ENCODE peak calls at places on chromosomes 5 and 9, in five cellular contexts. S, R, T, P and L are unnamed samples.

GRCh38 chr5:82421119-82421518 is 143.0 kb upstream of the RPS23 start:
- DNase-seq in S (no peak), T (peak), P (no peak), R (peak), L (no peak)

GRCh38 chr5:175124821-175125220 is 319.2 kb downstream of the DRD1 start:
- DNase-seq in R (no peak), P (no peak), T (no peak), S (no peak), L (no peak)

GRCh38 chr9:137241490-137242328 is 622 bp downstream of the TUBB4B start:
- DNase-seq in R (peak), S (no peak), T (peak), P (no peak), L (no peak)

GRCh38 chr9:93116049-93116961 is 17.7 kb downstream of the NINJ1 start:
- DNase-seq in T (peak), P (no peak), R (peak), S (no peak), L (no peak)

GRCh38 chr5:10301266-10301665 is 6.4 kb downstream of the CMBL start:
- DNase-seq in R (no peak), P (no peak), T (no peak), S (no peak), L (no peak)

GRCh38 chr9:126454795-126455194 is 128.2 kb downstream of the MVB12B start:
- DNase-seq in S (no peak), T (no peak), R (no peak), P (no peak), L (no peak)

GRCh38 chr9:104743377-104743985 is 4.0 kb upstream of the NIPSNAP3A start:
- DNase-seq in T (peak), R (peak), S (no peak), P (peak), L (peak)

GRCh38 chr9:35661756-35662350 is 3.1 kb downstream of the ARHGEF39 start:
- DNase-seq in P (no peak), R (no peak), T (no peak), S (no peak), L (no peak)

GRCh38 chr9:98484218-98484617 is 224.5 kb downstream of the GABBR2 start:
- DNase-seq in T (no peak), S (no peak), P (no peak), R (no peak), L (no peak)

GRCh38 chr5:115418788-115419187 is 122.3 kb upstream of the CCDC112 start:
- DNase-seq in R (no peak), T (no peak), P (no peak), S (no peak), L (no peak)

GRCh38 chr9:101849102-101849707 is 110.8 kb upstream of the GRIN3A start:
- DNase-seq in T (no peak), R (no peak), P (no peak), S (no peak), L (no peak)

GRCh38 chr9:20255052-20255451 is 367.2 kb downstream of the MLLT3 start:
- DNase-seq in T (no peak), S (no peak), P (no peak), R (no peak), L (no peak)

GRCh38 chr5:142911775-142912174 is 141.6 kb downstream of the ARHGAP26 start:
- DNase-seq in S (no peak), P (no peak), R (no peak), T (no peak), L (no peak)

GRCh38 chr9:134333874-134334581 is 7.8 kb downstream of the RXRA start:
- DNase-seq in R (no peak), P (no peak), S (no peak), T (no peak), L (no peak)

GRCh38 chr9:112881366-112881765 is 9.3 kb downstream of the SLC46A2 start:
- DNase-seq in T (peak), P (no peak), S (no peak), R (peak), L (no peak)

GRCh38 chr5:173917788-173918786 is 29.9 kb downstream of the CPEB4 start:
- DNase-seq in T (peak), S (peak), P (peak), R (peak), L (peak)

GRCh38 chr9:133129001-133129799 is 8.2 kb upstream of the RALGDS start:
- DNase-seq in R (no peak), P (no peak), T (no peak), S (no peak), L (no peak)

GRCh38 chr9:133125706-133126696 is 5.0 kb upstream of the RALGDS start:
- DNase-seq in P (no peak), S (no peak), T (no peak), R (peak), L (no peak)

GRCh38 chr9:133128152-133128551 is 7.1 kb upstream of the RALGDS start:
- DNase-seq in S (no peak), P (no peak), T (no peak), R (no peak), L (no peak)

GRCh38 chr9:133126697-133127339 is 5.8 kb upstream of the RALGDS start:
- DNase-seq in P (no peak), S (no peak), T (no peak), R (no peak), L (no peak)

DNA sequence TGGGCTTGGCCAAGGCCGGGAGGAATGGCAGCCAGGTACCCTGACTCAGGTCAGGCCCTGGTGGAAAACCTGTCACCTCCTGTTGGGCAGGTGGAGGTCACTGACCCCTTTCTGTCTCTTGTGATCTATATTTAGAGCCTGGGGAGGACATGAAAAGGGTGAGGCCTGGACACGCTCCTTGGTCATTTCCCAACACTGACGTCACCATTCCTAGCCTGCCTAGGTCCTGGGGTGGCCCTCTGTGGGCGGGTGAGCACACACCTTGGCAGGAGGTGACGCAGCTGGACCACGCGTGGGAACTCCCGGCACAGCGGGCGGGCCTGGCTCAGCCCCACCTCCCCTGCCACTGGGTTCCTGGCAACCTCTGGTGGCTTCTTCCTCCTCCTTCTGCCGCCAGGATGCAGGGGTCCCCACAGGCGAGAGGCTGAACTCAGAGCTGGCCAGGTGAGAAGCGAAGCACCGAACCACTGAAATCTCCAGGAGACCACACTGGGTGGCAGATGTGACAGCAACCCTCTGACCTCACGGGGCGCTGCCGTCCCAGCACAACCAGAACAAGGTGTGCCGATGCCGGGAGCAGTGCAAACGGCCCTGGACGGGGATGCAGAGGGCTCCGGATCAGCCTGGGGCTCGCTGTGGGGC is 6.4 kb upstream of the RALGDS start:
- DNase-seq in P (no peak), S (no peak), T (peak), R (no peak), L (no peak)
- TF ChIP-seq CTCF in P (no peak), S (no peak), T (no peak), R (no peak), L (no peak)

GRCh38 chr5:60161340-60161934 is 267.9 kb upstream of the PDE4D start:
- DNase-seq in S (no peak), R (peak), T (peak), P (no peak), L (peak)
- TF ChIP-seq CTCF in S (peak), R (peak), T (peak), P (peak), L (peak)

DNA sequence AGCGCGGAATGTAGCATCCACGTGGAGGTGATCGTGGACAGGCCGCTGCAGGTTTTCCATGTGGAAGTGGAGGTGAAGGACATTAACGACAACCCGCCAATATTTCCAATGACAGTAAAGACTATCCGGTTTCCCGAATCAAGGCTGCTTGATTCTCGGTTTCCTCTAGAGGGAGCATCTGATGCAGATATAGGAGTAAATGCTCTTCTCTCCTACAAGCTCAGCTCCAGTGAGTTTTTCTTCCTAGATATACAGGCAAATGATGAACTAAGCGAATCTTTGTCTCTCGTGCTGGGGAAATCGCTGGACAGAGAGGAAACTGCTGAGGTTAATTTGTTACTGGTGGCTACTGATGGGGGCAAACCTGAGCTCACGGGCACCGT is 598 bp downstream of the PCDHA2 start:
- DNase-seq in T (peak), S (no peak), R (no peak), P (no peak), L (peak)
- TF ChIP-seq CTCF in T (no peak), S (peak), R (no peak), P (peak), L (peak)

DNA sequence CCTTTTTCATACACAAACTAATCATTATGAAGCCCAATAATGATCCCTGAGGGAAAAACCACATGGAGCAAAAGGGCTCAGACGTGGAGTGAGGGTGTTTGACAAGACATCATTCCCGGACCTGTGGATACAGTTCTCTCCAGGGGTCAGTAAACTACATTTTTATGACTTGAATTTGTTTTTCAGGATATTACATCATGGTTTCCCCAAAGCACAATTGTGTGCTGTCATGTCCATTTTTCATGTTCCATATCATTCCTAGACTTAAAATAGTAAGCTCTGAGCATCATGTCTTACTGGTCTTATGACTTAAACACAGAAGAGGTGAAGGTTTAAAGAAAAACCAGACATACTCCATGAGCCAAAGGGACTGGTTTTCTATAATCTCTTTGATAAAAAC is 234.4 kb downstream of the PCSK1 start:
- DNase-seq in P (no peak), S (no peak), T (no peak), R (peak), L (no peak)
- TF ChIP-seq CTCF in P (no peak), S (no peak), T (no peak), R (no peak), L (no peak)

GRCh38 chr5:151178372-151178771 is 20.8 kb upstream of the ANXA6 start:
- DNase-seq in T (no peak), R (no peak), S (no peak), P (no peak), L (no peak)

GRCh38 chr5:151179489-151179840 is 21.9 kb upstream of the ANXA6 start:
- DNase-seq in S (no peak), T (no peak), R (no peak), P (no peak), L (no peak)

GRCh38 chr5:151178779-151179488 is 21.4 kb upstream of the ANXA6 start:
- DNase-seq in P (no peak), S (no peak), R (no peak), T (no peak), L (no peak)

GRCh38 chr5:151181818-151182217 is 24.2 kb upstream of the ANXA6 start:
- DNase-seq in S (no peak), T (no peak), P (no peak), R (no peak), L (no peak)

DNA sequence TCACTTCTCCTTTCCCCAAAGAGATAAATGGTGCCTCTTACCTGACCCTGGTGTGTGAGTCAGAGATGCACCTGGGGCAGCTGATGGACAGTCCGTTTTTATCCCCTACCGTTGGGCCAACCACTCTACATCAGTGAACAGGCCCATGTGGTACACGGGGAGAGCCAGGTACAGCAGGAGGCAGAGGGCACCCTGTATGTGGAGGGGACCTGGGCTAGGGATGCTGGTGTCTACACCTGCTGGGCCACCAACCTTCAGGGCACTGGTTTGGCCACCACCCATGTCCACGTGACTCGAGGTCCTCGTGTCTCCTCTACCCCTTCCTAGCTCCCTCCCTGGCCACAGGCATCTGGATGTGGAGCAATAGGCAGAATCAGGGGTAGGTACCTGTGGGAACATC is 22.7 kb upstream of the ANXA6 start:
- DNase-seq in R (no peak), S (no peak), P (no peak), T (no peak), L (no peak)
- TF ChIP-seq CTCF in R (no peak), S (no peak), P (no peak), T (no peak), L (no peak)

GRCh38 chr9:131837316-131837715 is 97.4 kb upstream of the RAPGEF1 start:
- DNase-seq in S (no peak), P (no peak), T (no peak), R (no peak), L (peak)
- TF ChIP-seq CTCF in S (peak), P (peak), T (no peak), R (no peak), L (no peak)

GRCh38 chr9:114590328-114590727 is 2.8 kb downstream of the ATP6V1G1 start:
- DNase-seq in P (no peak), T (no peak), S (no peak), R (no peak), L (no peak)

GRCh38 chr9:114588150-114588663 is 638 bp downstream of the ATP6V1G1 start:
- DNase-seq in P (no peak), T (no peak), R (peak), S (no peak), L (no peak)

GRCh38 chr9:114583776-114584175 is 3.8 kb upstream of the ATP6V1G1 start:
- DNase-seq in P (no peak), S (no peak), R (no peak), T (no peak), L (no peak)

GRCh38 chr9:114588671-114589526 is 1.3 kb downstream of the ATP6V1G1 start:
- DNase-seq in S (no peak), P (no peak), R (peak), T (peak), L (no peak)

GRCh38 chr9:114587345-114588149 is at the start of gene ATP6V1G1:
- DNase-seq in P (peak), R (peak), S (peak), T (peak), L (peak)
- TF ChIP-seq CTCF in P (no peak), R (peak), S (peak), T (no peak), L (no peak)